ENCODE peak calls at places on chromosome 22, in six cellular contexts. O is left ventricle myocardium inferior; P is heart left ventricle; C is spleen; B is AG04450; E is CD4-positive, alpha-beta T cell. W is an unnamed sample.

GRCh38 chr22:20887375-20887774 is 28.6 kb downstream of the SNAP29 start:
- DNase-seq in O (no peak), P (no peak), C (no peak), B (no peak), E (no peak), W (no peak)

GRCh38 chr22:43317252-43317651 is 25.9 kb downstream of the SCUBE1 start:
- DNase-seq in O (no peak), P (no peak), C (no peak), B (no peak), E (no peak), W (no peak)

GRCh38 chr22:17159504-17159951 is 451 bp upstream of the HDHD5 start:
- DNase-seq in O (peak), P (peak), C (no peak), B (no peak), E (peak), W (peak)

GRCh38 chr22:44646668-44647067 is 55.3 kb upstream of the PRR5 start:
- DNase-seq in O (no peak), P (no peak), C (no peak), B (no peak), E (no peak), W (no peak)

GRCh38 chr22:50284479-50284878 is 14.3 kb upstream of the MAPK11 start:
- DNase-seq in O (no peak), P (no peak), C (no peak), B (no peak), E (no peak), W (no peak)

GRCh38 chr22:29751139-29751538 is 15.7 kb downstream of the ZMAT5 start:
- DNase-seq in O (no peak), P (no peak), C (no peak), B (no peak), E (no peak), W (no peak)

GRCh38 chr22:46547883-46548244 is 10.4 kb upstream of the CELSR1 start:
- DNase-seq in O (peak), P (peak), C (peak), B (peak), E (no peak), W (no peak)

GRCh38 chr22:40392618-40393017 is 22.2 kb downstream of the SGSM3 start:
- DNase-seq in O (no peak), P (no peak), C (no peak), B (no peak), E (no peak), W (no peak)

GRCh38 chr22:36465232-36466021 is 16.0 kb downstream of the TXN2 start:
- DNase-seq in O (peak), P (peak), C (peak), B (peak), E (no peak), W (no peak)

GRCh38 chr22:29456211-29456671 is 17.9 kb downstream of the RFPL1 start:
- DNase-seq in O (no peak), P (no peak), C (no peak), B (no peak), E (no peak), W (no peak)

GRCh38 chr22:42938976-42939375 is 76.0 kb downstream of the PACSIN2 start:
- DNase-seq in O (no peak), P (no peak), C (no peak), B (no peak), E (no peak), W (no peak)

GRCh38 chr22:41907436-41908401 is 7.2 kb downstream of the SHISA8 start:
- DNase-seq in O (no peak), P (no peak), C (no peak), B (no peak), E (no peak), W (no peak)

GRCh38 chr22:50032941-50033601 is 20.5 kb upstream of the IL17REL start:
- DNase-seq in O (no peak), P (no peak), C (peak), B (no peak), E (no peak), W (no peak)

GRCh38 chr22:26912985-26913384 is 255.6 kb downstream of the MIAT start:
- DNase-seq in O (no peak), P (no peak), C (no peak), B (no peak), E (no peak), W (no peak)

GRCh38 chr22:41768420-41768819 is 32.1 kb upstream of the CCDC134 start:
- DNase-seq in O (no peak), P (no peak), C (no peak), B (no peak), E (no peak), W (no peak)

GRCh38 chr22:50035131-50035881 is 22.7 kb upstream of the IL17REL start:
- DNase-seq in O (no peak), P (no peak), C (peak), B (no peak), E (no peak), W (no peak)

GRCh38 chr22:42635531-42635930 is 4.9 kb downstream of the ATP5MGL start:
- DNase-seq in O (peak), P (peak), C (no peak), B (no peak), E (no peak), W (no peak)

GRCh38 chr22:21026783-21027692 is 5.3 kb downstream of the SLC7A4 start:
- DNase-seq in O (peak), P (no peak), C (no peak), B (peak), E (no peak), W (no peak)

GRCh38 chr22:21701384-21701971 is 34.1 kb downstream of the YPEL1 start:
- DNase-seq in O (no peak), P (no peak), C (no peak), B (no peak), E (no peak), W (no peak)

GRCh38 chr22:38941488-38941987 is 15.9 kb upstream of the APOBEC3A start:
- DNase-seq in O (no peak), P (no peak), C (no peak), B (no peak), E (no peak), W (no peak)

GRCh38 chr22:21603973-21604372 is 25.8 kb downstream of the YDJC start:
- DNase-seq in O (no peak), P (no peak), C (no peak), B (no peak), E (no peak), W (no peak)

GRCh38 chr22:19035474-19036228 is 86.6 kb downstream of the DGCR2 start:
- DNase-seq in O (no peak), P (no peak), C (no peak), B (no peak), E (no peak), W (no peak)

GRCh38 chr22:21686634-21687393 is 21.0 kb downstream of the PPIL2 start:
- DNase-seq in O (no peak), P (no peak), C (no peak), B (no peak), E (no peak), W (no peak)

GRCh38 chr22:39318507-39319283 is 728 bp downstream of the RPL3 start:
- DNase-seq in O (no peak), P (no peak), C (no peak), B (no peak), E (peak), W (no peak)

GRCh38 chr22:29310863-29311339 is 4.5 kb downstream of the GAS2L1 start:
- DNase-seq in O (peak), P (peak), C (peak), B (peak), E (no peak), W (peak)

GRCh38 chr22:50542416-50542927 is 3.2 kb upstream of the KLHDC7B start:
- DNase-seq in O (no peak), P (no peak), C (peak), B (no peak), E (no peak), W (no peak)

GRCh38 chr22:19120829-19121630 is 1.2 kb downstream of the DGCR2 start:
- DNase-seq in O (no peak), P (no peak), C (peak), B (no peak), E (no peak), W (no peak)

GRCh38 chr22:43976861-43977795 is 21.9 kb downstream of the SAMM50 start:
- DNase-seq in O (no peak), P (no peak), C (peak), B (no peak), E (no peak), W (no peak)

GRCh38 chr22:26887456-26887855 is 230.1 kb downstream of the MIAT start:
- DNase-seq in O (no peak), P (no peak), C (no peak), B (peak), E (no peak), W (no peak)

GRCh38 chr22:26604368-26604767 is 13.5 kb downstream of the CRYBB1 start:
- DNase-seq in O (no peak), P (no peak), C (no peak), B (no peak), E (no peak), W (no peak)

GRCh38 chr22:45082795-45083194 is 73.0 kb upstream of the PHF21B start:
- DNase-seq in O (no peak), P (no peak), C (no peak), B (no peak), E (no peak), W (no peak)

GRCh38 chr22:42294034-42294985 is 23.9 kb upstream of the TCF20 start:
- DNase-seq in O (peak), P (peak), C (no peak), B (no peak), E (peak), W (no peak)

GRCh38 chr22:50274311-50274710 is 4.1 kb upstream of the MAPK11 start:
- DNase-seq in O (peak), P (peak), C (no peak), B (no peak), E (peak), W (peak)

GRCh38 chr22:50010676-50011446 is 1.7 kb downstream of the IL17REL start:
- DNase-seq in O (no peak), P (no peak), C (no peak), B (no peak), E (peak), W (no peak)

GRCh38 chr22:44928064-44928463 is 81.7 kb downstream of the PHF21B start:
- DNase-seq in O (peak), P (no peak), C (peak), B (no peak), E (no peak), W (no peak)

GRCh38 chr22:50270302-50271010 is at the start of gene MAPK11:
- DNase-seq in O (peak), P (peak), C (peak), B (no peak), E (peak), W (no peak)

GRCh38 chr22:43862074-43862881 is at the start of gene SULT4A1:
- DNase-seq in O (no peak), P (no peak), C (peak), B (no peak), E (no peak), W (no peak)

GRCh38 chr22:26460202-26460601 is 23.4 kb downstream of the HPS4 start:
- DNase-seq in O (no peak), P (no peak), C (no peak), B (no peak), E (no peak), W (no peak)

GRCh38 chr22:35138521-35138920 is 72.6 kb downstream of the ISX start:
- DNase-seq in O (no peak), P (no peak), C (peak), B (no peak), E (no peak), W (no peak)
- H3K27ac ChIP-seq in O (no peak), P (no peak), C (no peak), B (no peak), E (no peak), W (no peak)

GRCh38 chr22:24144056-24144455 is 37.2 kb upstream of the SUSD2 start:
- DNase-seq in O (no peak), P (no peak), C (no peak), B (no peak), E (no peak), W (no peak)
- H3K27ac ChIP-seq in O (peak), P (peak), C (peak), B (no peak), E (no peak), W (no peak)

DNA sequence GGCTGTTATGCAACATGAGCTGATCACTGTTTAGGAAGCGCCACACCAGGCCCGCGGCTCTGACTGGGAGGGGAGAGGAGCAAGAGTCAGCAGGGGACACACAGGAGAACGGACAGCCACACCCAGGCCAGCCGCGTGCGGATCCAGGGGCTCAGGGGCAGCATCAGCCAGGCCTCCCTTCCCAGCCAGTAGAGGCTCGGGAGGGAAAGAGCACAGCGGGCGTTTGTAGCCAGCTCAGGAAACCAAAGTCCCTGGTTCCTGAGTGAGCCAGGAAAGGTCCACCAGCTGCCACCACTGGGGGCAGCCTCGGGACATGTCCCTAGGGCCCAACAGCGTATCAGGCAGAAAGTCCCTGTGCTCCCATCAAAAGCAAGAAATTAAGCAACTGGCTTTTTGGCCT is 71.8 kb upstream of the PITPNB start:
- DNase-seq in O (peak), P (peak), C (no peak), B (no peak), E (no peak), W (no peak)
- H3K27ac ChIP-seq in O (peak), P (peak), C (peak), B (no peak), E (no peak), W (no peak)

DNA sequence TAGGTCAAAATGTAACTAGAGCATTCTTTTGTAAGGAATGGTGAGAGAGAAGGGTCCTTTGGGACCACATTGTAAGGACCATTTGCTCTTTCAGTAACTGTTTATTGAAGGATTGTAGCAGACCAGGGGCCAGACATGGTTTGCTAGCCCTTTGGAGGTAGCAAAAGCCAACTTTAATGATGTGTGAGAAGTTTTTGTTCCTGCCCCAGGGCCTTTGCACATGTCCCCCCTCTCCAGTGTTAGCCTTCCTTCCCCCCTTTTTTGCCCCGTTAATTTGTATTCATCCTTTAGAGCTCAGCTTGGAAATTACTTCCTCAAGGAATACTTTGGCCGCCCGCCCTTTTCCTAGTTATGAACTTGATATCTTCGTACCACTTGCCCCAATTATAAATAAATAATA is 9.0 kb downstream of the LIMK2 start:
- DNase-seq in O (no peak), P (no peak), C (no peak), B (no peak), E (no peak), W (no peak)
- H3K27ac ChIP-seq in O (no peak), P (no peak), C (peak), B (no peak), E (no peak), W (no peak)

GRCh38 chr22:23857606-23858483 is at the start of gene SLC2A11:
- DNase-seq in O (peak), P (peak), C (peak), B (peak), E (peak), W (peak)
- H3K27ac ChIP-seq in O (peak), P (peak), C (peak), B (peak), E (peak), W (peak)

GRCh38 chr22:24989135-24989534 is 36.6 kb downstream of the KIAA1671 start:
- DNase-seq in O (no peak), P (no peak), C (no peak), B (no peak), E (no peak), W (no peak)
- H3K27ac ChIP-seq in O (peak), P (peak), C (peak), B (no peak), E (no peak), W (peak)

GRCh38 chr22:23745780-23746179 is 5.1 kb downstream of the ZNF70 start:
- DNase-seq in O (no peak), P (no peak), C (no peak), B (no peak), E (no peak), W (no peak)

GRCh38 chr22:23744001-23744400 is 6.9 kb downstream of the ZNF70 start:
- DNase-seq in O (no peak), P (no peak), C (no peak), B (no peak), E (no peak), W (no peak)

GRCh38 chr22:23744485-23744884 is 6.4 kb downstream of the ZNF70 start:
- DNase-seq in O (no peak), P (no peak), C (no peak), B (no peak), E (no peak), W (no peak)

GRCh38 chr22:23743303-23743705 is 7.6 kb downstream of the ZNF70 start:
- DNase-seq in O (peak), P (no peak), C (no peak), B (no peak), E (no peak), W (no peak)

DNA sequence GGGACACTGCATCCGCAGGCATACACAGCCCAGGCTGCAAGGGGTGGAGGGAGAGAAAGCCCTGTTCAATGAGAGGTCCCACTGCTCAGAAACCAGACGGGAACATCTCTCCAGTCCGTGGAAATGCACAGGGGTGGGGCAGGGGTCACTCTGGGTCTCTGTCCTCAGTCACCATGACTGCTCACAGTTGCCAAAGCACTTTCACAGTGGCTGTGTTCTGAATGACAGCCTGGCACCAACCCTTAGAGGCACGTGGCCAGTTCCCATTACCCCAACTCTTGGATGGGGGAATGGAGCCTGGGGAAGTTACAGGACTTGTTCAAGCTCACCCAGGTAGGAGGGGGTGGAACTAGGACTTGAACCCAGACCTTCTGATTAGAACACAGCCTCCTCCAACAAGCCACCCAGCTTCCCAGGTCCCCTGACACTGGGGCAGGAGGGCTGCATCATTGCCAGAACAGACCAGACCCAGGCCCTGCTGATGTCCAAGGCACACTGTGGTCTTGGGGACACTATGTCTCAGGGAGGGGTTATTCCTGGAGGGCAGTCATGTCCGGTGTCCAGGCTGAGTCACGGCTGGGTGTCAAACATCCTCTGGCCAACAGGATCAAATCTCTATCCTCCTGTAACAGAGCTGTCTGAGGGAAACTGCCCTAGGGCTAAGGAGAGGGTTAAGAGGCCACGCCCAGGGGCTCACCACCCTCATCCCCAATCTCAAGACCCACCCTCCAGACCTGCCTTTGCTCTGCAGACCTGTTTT is 8.2 kb downstream of the ZNF70 start:
- DNase-seq in O (peak), P (peak), C (no peak), B (no peak), E (no peak), W (no peak)
- H3K27ac ChIP-seq in O (peak), P (no peak), C (no peak), B (no peak), E (no peak), W (no peak)

DNA sequence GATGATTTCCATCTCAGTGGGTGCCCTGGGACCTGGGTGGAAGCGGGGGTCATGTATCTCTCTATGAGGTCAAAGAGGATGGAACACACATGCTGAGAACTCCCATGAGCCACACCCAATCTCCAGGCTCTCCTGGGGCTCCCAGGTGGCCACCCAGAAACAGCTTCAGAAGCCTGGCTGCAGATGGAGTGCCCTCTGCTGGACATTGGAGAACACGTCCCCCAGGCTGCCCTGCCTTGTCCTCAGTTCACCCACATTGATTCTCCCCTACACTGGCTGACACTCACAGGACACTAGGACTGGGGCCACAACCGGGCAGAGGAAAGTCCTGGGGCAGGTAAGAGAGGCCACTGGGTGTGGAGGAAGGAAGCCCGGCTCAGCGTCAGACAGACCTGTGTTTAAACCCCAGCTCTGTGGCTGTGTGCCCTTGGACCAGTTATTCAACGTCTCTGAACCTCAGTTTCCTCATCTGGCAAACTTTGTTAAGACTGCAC is 4.5 kb upstream of the NOL12 start:
- DNase-seq in O (peak), P (peak), C (peak), B (no peak), E (peak), W (peak)
- H3K27ac ChIP-seq in O (peak), P (no peak), C (peak), B (peak), E (no peak), W (no peak)

W was measured in substantia nigra.